ENCODE peak calls at places on chromosomes 12 and 14, in four cellular contexts. One of them, this sample, is unnamed.

GRCh38 chr14:74508292-74508731 is 14.7 kb downstream of the ISCA2 start:
- DNase-seq in choroid plexus epithelial cell: peak
- DNase-seq in fibroblast of mammary gland: no peak
- DNase-seq in stomach: no peak
- DNase-seq in this sample: no peak

GRCh38 chr14:49687942-49688700 is at the start of gene POLE2:
- DNase-seq in fibroblast of mammary gland: peak
- DNase-seq in stomach: peak
- DNase-seq in choroid plexus epithelial cell: peak
- DNase-seq in this sample: peak

GRCh38 chr14:61887628-61888027 is 125.4 kb downstream of the SNAPC1 start:
- DNase-seq in choroid plexus epithelial cell: peak
- DNase-seq in stomach: no peak
- DNase-seq in fibroblast of mammary gland: no peak
- DNase-seq in this sample: no peak

GRCh38 chr12:122097641-122098364 is 19.2 kb downstream of the MLXIP start:
- DNase-seq in choroid plexus epithelial cell: peak
- DNase-seq in fibroblast of mammary gland: no peak
- DNase-seq in stomach: peak
- DNase-seq in this sample: no peak

GRCh38 chr14:60485600-60486251 is at the start of gene C14orf39:
- DNase-seq in stomach: no peak
- DNase-seq in choroid plexus epithelial cell: peak
- DNase-seq in fibroblast of mammary gland: no peak
- DNase-seq in this sample: no peak

GRCh38 chr12:62640910-62641448 is 174.4 kb downstream of the MON2 start:
- DNase-seq in fibroblast of mammary gland: peak
- DNase-seq in stomach: no peak
- DNase-seq in choroid plexus epithelial cell: peak
- DNase-seq in this sample: no peak

GRCh38 chr12:6201775-6202292 is 1.6 kb downstream of the CD9 start:
- DNase-seq in stomach: no peak
- DNase-seq in choroid plexus epithelial cell: no peak
- DNase-seq in fibroblast of mammary gland: peak
- DNase-seq in this sample: no peak

GRCh38 chr14:100022772-100023451 is 42.3 kb upstream of the EVL start:
- DNase-seq in choroid plexus epithelial cell: peak
- DNase-seq in stomach: no peak
- DNase-seq in fibroblast of mammary gland: peak
- DNase-seq in this sample: no peak

GRCh38 chr14:60647837-60648168 is 1.5 kb downstream of the SIX1 start:
- DNase-seq in fibroblast of mammary gland: no peak
- DNase-seq in stomach: no peak
- DNase-seq in choroid plexus epithelial cell: no peak
- DNase-seq in this sample: no peak

GRCh38 chr14:105897725-105898113 is 371.3 kb downstream of the TMEM121 start:
- DNase-seq in fibroblast of mammary gland: no peak
- DNase-seq in choroid plexus epithelial cell: no peak
- DNase-seq in stomach: no peak
- DNase-seq in this sample: no peak

GRCh38 chr14:104229621-104230041 is 91.2 kb downstream of the KIF26A start:
- DNase-seq in choroid plexus epithelial cell: no peak
- DNase-seq in stomach: peak
- DNase-seq in fibroblast of mammary gland: no peak
- DNase-seq in this sample: no peak

GRCh38 chr12:132153501-132154340 is 9.5 kb downstream of the NOC4L start:
- DNase-seq in fibroblast of mammary gland: peak
- DNase-seq in choroid plexus epithelial cell: peak
- DNase-seq in stomach: peak
- DNase-seq in this sample: no peak

GRCh38 chr12:131586761-131587160 is 124.1 kb upstream of the SFSWAP start:
- DNase-seq in choroid plexus epithelial cell: no peak
- DNase-seq in fibroblast of mammary gland: no peak
- DNase-seq in stomach: no peak
- DNase-seq in this sample: no peak

GRCh38 chr12:40175489-40175888 is 49.3 kb upstream of the LRRK2 start:
- DNase-seq in choroid plexus epithelial cell: no peak
- DNase-seq in stomach: no peak
- DNase-seq in fibroblast of mammary gland: no peak
- DNase-seq in this sample: no peak

GRCh38 chr12:87196329-87196728 is 832.9 kb downstream of the C12orf50 start:
- DNase-seq in fibroblast of mammary gland: peak
- DNase-seq in choroid plexus epithelial cell: peak
- DNase-seq in stomach: no peak
- DNase-seq in this sample: no peak

GRCh38 chr12:56387152-56387551 is 24.5 kb upstream of the APOF start:
- DNase-seq in choroid plexus epithelial cell: peak
- DNase-seq in stomach: no peak
- DNase-seq in fibroblast of mammary gland: peak
- DNase-seq in this sample: no peak

GRCh38 chr12:118645219-118645618 is 268.9 kb downstream of the SUDS3 start:
- DNase-seq in fibroblast of mammary gland: no peak
- DNase-seq in stomach: no peak
- DNase-seq in choroid plexus epithelial cell: no peak
- DNase-seq in this sample: no peak

GRCh38 chr12:26239508-26240328 is 44.3 kb downstream of the SSPN start:
- DNase-seq in fibroblast of mammary gland: peak
- DNase-seq in stomach: no peak
- DNase-seq in choroid plexus epithelial cell: peak
- DNase-seq in this sample: peak

GRCh38 chr12:60926256-60926655 is 1330.4 kb downstream of the SLC16A7 start:
- DNase-seq in choroid plexus epithelial cell: peak
- DNase-seq in fibroblast of mammary gland: no peak
- DNase-seq in stomach: no peak
- DNase-seq in this sample: no peak

GRCh38 chr14:87153391-87153790 is 839.6 kb downstream of the GALC start:
- DNase-seq in stomach: no peak
- DNase-seq in fibroblast of mammary gland: no peak
- DNase-seq in choroid plexus epithelial cell: no peak
- DNase-seq in this sample: no peak

GRCh38 chr14:24913026-24913425 is 136.9 kb downstream of the STXBP6 start:
- DNase-seq in stomach: no peak
- DNase-seq in choroid plexus epithelial cell: no peak
- DNase-seq in fibroblast of mammary gland: no peak
- DNase-seq in this sample: no peak

GRCh38 chr14:37546621-37547447 is 48.2 kb downstream of the FOXA1 start:
- DNase-seq in fibroblast of mammary gland: peak
- DNase-seq in stomach: no peak
- DNase-seq in choroid plexus epithelial cell: peak
- DNase-seq in this sample: no peak

GRCh38 chr12:93879476-93880376 is 202.6 kb downstream of the CRADD start:
- DNase-seq in stomach: no peak
- DNase-seq in choroid plexus epithelial cell: peak
- DNase-seq in fibroblast of mammary gland: peak
- DNase-seq in this sample: peak

GRCh38 chr12:94806617-94807016 is 156.3 kb upstream of the TMCC3 start:
- DNase-seq in stomach: no peak
- DNase-seq in fibroblast of mammary gland: no peak
- DNase-seq in choroid plexus epithelial cell: no peak
- DNase-seq in this sample: no peak

GRCh38 chr12:57171668-57172067 is 24.2 kb upstream of the LRP1-AS start:
- DNase-seq in choroid plexus epithelial cell: peak
- DNase-seq in fibroblast of mammary gland: peak
- DNase-seq in stomach: no peak
- DNase-seq in this sample: no peak

GRCh38 chr12:110689601-110690430 is 901 bp upstream of the HVCN1 start:
- DNase-seq in choroid plexus epithelial cell: peak
- DNase-seq in stomach: peak
- DNase-seq in fibroblast of mammary gland: peak
- DNase-seq in this sample: no peak

GRCh38 chr12:93507151-93507550 is 39.8 kb downstream of the MRPL42 start:
- DNase-seq in stomach: no peak
- DNase-seq in fibroblast of mammary gland: no peak
- DNase-seq in choroid plexus epithelial cell: no peak
- DNase-seq in this sample: no peak

GRCh38 chr12:45887544-45887943 is 102.8 kb downstream of the SCAF11 start:
- DNase-seq in choroid plexus epithelial cell: no peak
- DNase-seq in stomach: no peak
- DNase-seq in fibroblast of mammary gland: no peak
- DNase-seq in this sample: no peak

GRCh38 chr14:76812422-76813383 is at the start of gene ANGEL1:
- DNase-seq in stomach: peak
- DNase-seq in choroid plexus epithelial cell: peak
- DNase-seq in fibroblast of mammary gland: peak
- DNase-seq in this sample: peak

GRCh38 chr14:96122496-96122895 is 82.1 kb upstream of the BDKRB2 start:
- DNase-seq in fibroblast of mammary gland: peak
- DNase-seq in choroid plexus epithelial cell: peak
- DNase-seq in stomach: no peak
- DNase-seq in this sample: peak

GRCh38 chr14:85188836-85189235 is 341.1 kb upstream of the FLRT2 start:
- DNase-seq in fibroblast of mammary gland: no peak
- DNase-seq in stomach: no peak
- DNase-seq in choroid plexus epithelial cell: no peak
- DNase-seq in this sample: no peak

GRCh38 chr12:93572712-93573551 is 457 bp downstream of the SOCS2 start:
- DNase-seq in fibroblast of mammary gland: no peak
- DNase-seq in choroid plexus epithelial cell: peak
- DNase-seq in stomach: no peak
- DNase-seq in this sample: no peak

GRCh38 chr14:47919994-47920393 is 244.6 kb upstream of the MDGA2 start:
- DNase-seq in choroid plexus epithelial cell: no peak
- DNase-seq in fibroblast of mammary gland: no peak
- DNase-seq in stomach: no peak
- DNase-seq in this sample: no peak

GRCh38 chr12:42660968-42661937 is 71.7 kb upstream of the PRICKLE1 start:
- DNase-seq in fibroblast of mammary gland: no peak
- DNase-seq in stomach: no peak
- DNase-seq in choroid plexus epithelial cell: no peak
- DNase-seq in this sample: no peak

GRCh38 chr12:615620-616019 is 47.6 kb downstream of the NINJ2 start:
- DNase-seq in fibroblast of mammary gland: no peak
- DNase-seq in stomach: no peak
- DNase-seq in choroid plexus epithelial cell: no peak
- DNase-seq in this sample: no peak

GRCh38 chr12:74381968-74382367 is 155.7 kb upstream of the ATXN7L3B start:
- DNase-seq in stomach: no peak
- DNase-seq in fibroblast of mammary gland: no peak
- DNase-seq in choroid plexus epithelial cell: no peak
- DNase-seq in this sample: no peak

GRCh38 chr12:127636881-127637280 is 630.1 kb upstream of the TMEM132C start:
- DNase-seq in choroid plexus epithelial cell: no peak
- DNase-seq in stomach: no peak
- DNase-seq in fibroblast of mammary gland: no peak
- DNase-seq in this sample: no peak

GRCh38 chr12:31597066-31597465 is 6.1 kb upstream of the DENND5B start:
- DNase-seq in fibroblast of mammary gland: no peak
- DNase-seq in choroid plexus epithelial cell: no peak
- DNase-seq in stomach: no peak
- DNase-seq in this sample: no peak

GRCh38 chr14:92510972-92511371 is 2.6 kb upstream of the RIN3 start:
- DNase-seq in stomach: no peak
- DNase-seq in fibroblast of mammary gland: no peak
- DNase-seq in choroid plexus epithelial cell: no peak
- DNase-seq in this sample: no peak
- TF ChIP-seq CTCF in stomach: no peak
- TF ChIP-seq CTCF in fibroblast of mammary gland: no peak
- TF ChIP-seq CTCF in choroid plexus epithelial cell: no peak
- TF ChIP-seq CTCF in this sample: no peak

GRCh38 chr14:58638231-58639205 is 756 bp downstream of the DACT1 start:
- DNase-seq in fibroblast of mammary gland: peak
- DNase-seq in stomach: no peak
- DNase-seq in choroid plexus epithelial cell: peak
- DNase-seq in this sample: no peak
- TF ChIP-seq CTCF in fibroblast of mammary gland: no peak
- TF ChIP-seq CTCF in stomach: no peak
- TF ChIP-seq CTCF in choroid plexus epithelial cell: no peak
- TF ChIP-seq CTCF in this sample: no peak

GRCh38 chr12:9907769-9908168 is 24.4 kb downstream of the CLEC2A start:
- DNase-seq in stomach: no peak
- DNase-seq in choroid plexus epithelial cell: no peak
- DNase-seq in fibroblast of mammary gland: no peak
- DNase-seq in this sample: no peak

GRCh38 chr12:9910716-9911421 is 21.3 kb downstream of the CLEC2A start:
- DNase-seq in stomach: no peak
- DNase-seq in choroid plexus epithelial cell: peak
- DNase-seq in fibroblast of mammary gland: peak
- DNase-seq in this sample: no peak

GRCh38 chr12:9909724-9910123 is 22.4 kb downstream of the CLEC2A start:
- DNase-seq in fibroblast of mammary gland: no peak
- DNase-seq in stomach: no peak
- DNase-seq in choroid plexus epithelial cell: no peak
- DNase-seq in this sample: no peak

GRCh38 chr12:9906888-9907287 is 25.3 kb downstream of the CLEC2A start:
- DNase-seq in choroid plexus epithelial cell: no peak
- DNase-seq in stomach: no peak
- DNase-seq in fibroblast of mammary gland: peak
- DNase-seq in this sample: no peak

GRCh38 chr12:9908350-9908749 is 23.8 kb downstream of the CLEC2A start:
- DNase-seq in choroid plexus epithelial cell: no peak
- DNase-seq in stomach: no peak
- DNase-seq in fibroblast of mammary gland: no peak
- DNase-seq in this sample: no peak
- TF ChIP-seq CTCF in choroid plexus epithelial cell: no peak
- TF ChIP-seq CTCF in stomach: no peak
- TF ChIP-seq CTCF in fibroblast of mammary gland: no peak
- TF ChIP-seq CTCF in this sample: no peak

GRCh38 chr12:9729082-9729481 is 3.8 kb downstream of the CLECL1 start:
- DNase-seq in fibroblast of mammary gland: no peak
- DNase-seq in stomach: no peak
- DNase-seq in choroid plexus epithelial cell: no peak
- DNase-seq in this sample: no peak
- TF ChIP-seq CTCF in fibroblast of mammary gland: no peak
- TF ChIP-seq CTCF in stomach: no peak
- TF ChIP-seq CTCF in choroid plexus epithelial cell: no peak
- TF ChIP-seq CTCF in this sample: no peak